ENCODE peak calls at places on chromosomes 5 and 9, in six cellular contexts. M is frontal cortex; T is NCI-H1417 treated with DMSO at 0.1 percent for 48 hours; J is stimulated activated CD4-positive, alpha-beta T cell treated with anti-CD3 and anti-CD28 coated beads, TNF-alpha, amount 100 ng/mL, for 1 hour; H is T-cell; Y is stimulated activated CD8-positive, alpha-beta memory T cell treated with anti-CD3 and anti-CD28 coated beads, Interleukin-7, amount 100 ng/mL, for 24 hours. B is an unnamed sample.

GRCh38 chr9:110768887-110769286 is 100.3 kb downstream of the MUSK start:
- DNase-seq in M (no peak), T (no peak), J (no peak), H (no peak), Y (no peak), B (no peak)

GRCh38 chr9:78982849-78983248 is 588.9 kb upstream of the TLE4 start:
- DNase-seq in M (no peak), T (no peak), J (no peak), H (no peak), Y (no peak), B (no peak)

GRCh38 chr9:122389799-122390481 is 19.1 kb downstream of the PTGS1 start:
- DNase-seq in M (no peak), T (no peak), J (no peak), H (no peak), Y (no peak), B (peak; percentile 66)

GRCh38 chr9:25472085-25472607 is 206.1 kb downstream of the TUSC1 start:
- DNase-seq in M (no peak), T (no peak), J (no peak), H (no peak), Y (no peak), B (no peak)

GRCh38 chr5:157719231-157719630 is 12.0 kb upstream of the THG1L start:
- DNase-seq in M (no peak), T (no peak), J (no peak), H (no peak), Y (no peak), B (no peak)

GRCh38 chr5:126280820-126281219 is 142.4 kb upstream of the GRAMD2B start:
- DNase-seq in M (no peak), T (no peak), J (no peak), H (no peak), Y (no peak), B (no peak)

GRCh38 chr9:7186175-7186574 is 428.4 kb downstream of the KDM4C start:
- DNase-seq in M (no peak), T (no peak), J (no peak), H (no peak), Y (no peak), B (no peak)

GRCh38 chr5:72509401-72509800 is 2.2 kb upstream of the ZNF366 start:
- DNase-seq in M (no peak), T (no peak), J (no peak), H (no peak), Y (no peak), B (no peak)

GRCh38 chr5:128287740-128288139 is 204.2 kb downstream of the SLC12A2 start:
- DNase-seq in M (no peak), T (no peak), J (no peak), H (no peak), Y (no peak), B (no peak)

GRCh38 chr5:113719549-113719948 is 206.1 kb downstream of the YTHDC2 start:
- DNase-seq in M (no peak), T (no peak), J (no peak), H (no peak), Y (no peak), B (no peak)

GRCh38 chr9:114898741-114899140 is 31.6 kb downstream of the TNFSF8 start:
- DNase-seq in M (no peak), T (no peak), J (no peak), H (peak; percentile 83), Y (peak; percentile 45), B (peak; percentile 66)

GRCh38 chr5:92353107-92354030 is 970.3 kb upstream of the ARRDC3 start:
- DNase-seq in M (no peak), T (no peak), J (no peak), H (no peak), Y (no peak), B (no peak)

GRCh38 chr9:133769511-133770075 is 31.4 kb upstream of the SARDH start:
- DNase-seq in M (no peak), T (no peak), J (no peak), H (no peak), Y (no peak), B (no peak)

GRCh38 chr9:109794361-109795012 is 14.5 kb downstream of the PALM2AKAP2 start:
- DNase-seq in M (no peak), T (no peak), J (no peak), H (no peak), Y (no peak), B (no peak)

GRCh38 chr5:122611401-122611800 is 163.5 kb upstream of the SNX2 start:
- DNase-seq in M (no peak), T (no peak), J (no peak), H (no peak), Y (no peak), B (no peak)

GRCh38 chr9:134323741-134324358 is 2.4 kb upstream of the RXRA start:
- DNase-seq in M (peak; percentile 60), T (no peak), J (no peak), H (no peak), Y (no peak), B (peak; percentile 35)

GRCh38 chr9:32426278-32426939 is 42.0 kb downstream of the ACO1 start:
- DNase-seq in M (no peak), T (no peak), J (no peak), H (no peak), Y (no peak), B (no peak)

GRCh38 chr9:114902773-114903589 is 27.4 kb downstream of the TNFSF8 start:
- DNase-seq in M (no peak), T (no peak), J (no peak), H (no peak), Y (no peak), B (no peak)

GRCh38 chr5:142826093-142826492 is 55.9 kb downstream of the ARHGAP26 start:
- DNase-seq in M (no peak), T (no peak), J (no peak), H (no peak), Y (no peak), B (no peak)

GRCh38 chr9:98909935-98910334 is 33.8 kb upstream of the COL15A1 start:
- DNase-seq in M (no peak), T (no peak), J (no peak), H (no peak), Y (no peak), B (no peak)

GRCh38 chr9:5843450-5844249 is 10.7 kb upstream of the ERMP1 start:
- DNase-seq in M (no peak), T (peak; percentile 21), J (no peak), H (no peak), Y (no peak), B (no peak)

GRCh38 chr5:38697013-38697412 is 140.6 kb upstream of the LIFR start:
- DNase-seq in M (no peak), T (no peak), J (no peak), H (no peak), Y (no peak), B (no peak)

GRCh38 chr5:60479542-60479941 is 220.4 kb downstream of the DEPDC1B start:
- DNase-seq in M (no peak), T (no peak), J (no peak), H (no peak), Y (no peak), B (no peak)

GRCh38 chr9:106643211-106643930 is 219.6 kb upstream of the ZNF462 start:
- DNase-seq in M (no peak), T (no peak), J (no peak), H (no peak), Y (no peak), B (no peak)

GRCh38 chr9:124854161-124854560 is 901 bp downstream of the WDR38 start:
- DNase-seq in M (no peak), T (no peak), J (no peak), H (no peak), Y (no peak), B (no peak)

GRCh38 chr5:84861306-84861705 is 476.6 kb upstream of the EDIL3 start:
- DNase-seq in M (no peak), T (no peak), J (no peak), H (no peak), Y (no peak), B (no peak)

GRCh38 chr9:36204906-36205547 is 14.3 kb downstream of the CLTA start:
- DNase-seq in M (no peak), T (no peak), J (no peak), H (no peak), Y (no peak), B (no peak)

GRCh38 chr5:131426011-131426410 is 162.2 kb downstream of the CDC42SE2 start:
- DNase-seq in M (no peak), T (no peak), J (no peak), H (no peak), Y (no peak), B (no peak)

GRCh38 chr9:129557192-129558036 is 63.5 kb downstream of the C9orf50 start:
- DNase-seq in M (no peak), T (no peak), J (no peak), H (no peak), Y (no peak), B (no peak)

GRCh38 chr9:107976767-107977166 is 487.2 kb upstream of the KLF4 start:
- DNase-seq in M (no peak), T (no peak), J (no peak), H (no peak), Y (no peak), B (peak; percentile 86)

GRCh38 chr9:33455952-33456351 is 8.6 kb upstream of the AQP3 start:
- DNase-seq in M (no peak), T (no peak), J (no peak), H (no peak), Y (no peak), B (no peak)

GRCh38 chr5:81207009-81207408 is 26.1 kb upstream of the CKMT2 start:
- DNase-seq in M (no peak), T (no peak), J (no peak), H (no peak), Y (no peak), B (no peak)

GRCh38 chr9:78035369-78035993 is 3.9 kb upstream of the GNAQ start:
- DNase-seq in M (peak; percentile 47), T (peak; percentile 53), J (no peak), H (peak; percentile 47), Y (no peak), B (no peak)

GRCh38 chr9:101028346-101029299 is at the start of gene PLPPR1:
- DNase-seq in M (peak; percentile 65), T (peak; percentile 71), J (no peak), H (no peak), Y (no peak), B (no peak)

GRCh38 chr9:123660691-123661090 is 269.2 kb downstream of the DENND1A start:
- DNase-seq in M (no peak), T (no peak), J (no peak), H (no peak), Y (no peak), B (no peak)